ENCODE peak calls at places on chromosomes 16 and 17, in five cellular contexts. One of them, this sample, is unnamed.

GRCh38 chr17:66727634-66728570 is 107.0 kb upstream of the CACNG5 start:
- DNase-seq in iris pigment epithelial cell: peak; percentile 63
- DNase-seq in HEK293T: peak; percentile 75
- DNase-seq in Caki2: peak; percentile 38
- DNase-seq in activated gamma-delta T cell treated with Interleukin-2 at 50 U/mL for 16 hours: peak; percentile 36
- DNase-seq in this sample: peak; percentile 81

GRCh38 chr16:3086596-3087242 is 12.4 kb downstream of the ZSCAN10 start:
- DNase-seq in iris pigment epithelial cell: no peak
- DNase-seq in HEK293T: no peak
- DNase-seq in Caki2: no peak
- DNase-seq in activated gamma-delta T cell treated with Interleukin-2 at 50 U/mL for 16 hours: no peak
- DNase-seq in this sample: no peak

GRCh38 chr16:57147381-57148191 is 38.3 kb downstream of the PSME3IP1 start:
- DNase-seq in iris pigment epithelial cell: peak; percentile 16
- DNase-seq in HEK293T: no peak
- DNase-seq in Caki2: no peak
- DNase-seq in activated gamma-delta T cell treated with Interleukin-2 at 50 U/mL for 16 hours: no peak
- DNase-seq in this sample: peak; percentile 72

GRCh38 chr17:56909742-56910508 is 3.9 kb downstream of the TRIM25 start:
- DNase-seq in iris pigment epithelial cell: no peak
- DNase-seq in HEK293T: no peak
- DNase-seq in Caki2: no peak
- DNase-seq in activated gamma-delta T cell treated with Interleukin-2 at 50 U/mL for 16 hours: no peak
- DNase-seq in this sample: no peak

GRCh38 chr16:77297996-77298637 is 98.9 kb downstream of the SYCE1L start:
- DNase-seq in iris pigment epithelial cell: peak; percentile 59
- DNase-seq in HEK293T: no peak
- DNase-seq in Caki2: peak; percentile 87
- DNase-seq in activated gamma-delta T cell treated with Interleukin-2 at 50 U/mL for 16 hours: no peak
- DNase-seq in this sample: no peak

GRCh38 chr16:78122774-78123315 is 23.4 kb downstream of the WWOX start:
- DNase-seq in iris pigment epithelial cell: peak; percentile 51
- DNase-seq in HEK293T: peak; percentile 41
- DNase-seq in Caki2: peak; percentile 52
- DNase-seq in activated gamma-delta T cell treated with Interleukin-2 at 50 U/mL for 16 hours: no peak
- DNase-seq in this sample: no peak

GRCh38 chr16:86466695-86467406 is 43.5 kb upstream of the FOXF1 start:
- DNase-seq in iris pigment epithelial cell: peak; percentile 86
- DNase-seq in HEK293T: no peak
- DNase-seq in Caki2: peak; percentile 67
- DNase-seq in activated gamma-delta T cell treated with Interleukin-2 at 50 U/mL for 16 hours: no peak
- DNase-seq in this sample: no peak

GRCh38 chr17:27651411-27652345 is 20.7 kb downstream of the LGALS9 start:
- DNase-seq in iris pigment epithelial cell: peak; percentile 16
- DNase-seq in HEK293T: no peak
- DNase-seq in Caki2: no peak
- DNase-seq in activated gamma-delta T cell treated with Interleukin-2 at 50 U/mL for 16 hours: peak; percentile 60
- DNase-seq in this sample: peak; percentile 88

This sample was measured in spleen.